ENCODE peak calls at places on chromosomes 13 and 19, in four cellular contexts. J is lower lobe of right lung, Z is heart left ventricle, D is mucosa of descending colon. L is an unnamed sample. For H3K36me3, the result is how much of the 10 kb centered on the place peaks cover.

GRCh38 chr19:15897026-15897737 is 692 bp downstream of the CYP4F2 start:
- DNase-seq in J (no peak), Z (no peak), D (no peak), L (no peak)

GRCh38 chr19:55070755-55071502 is 4.7 kb upstream of the EPS8L1 start:
- DNase-seq in J (no peak), Z (no peak), D (peak), L (no peak)

GRCh38 chr19:11624064-11624463 is 26.8 kb downstream of the ZNF627 start:
- DNase-seq in J (no peak), Z (no peak), D (no peak), L (no peak)

GRCh38 chr19:46784262-46785053 is 3.9 kb downstream of the SLC1A5 start:
- DNase-seq in J (peak), Z (peak), D (peak), L (peak)

GRCh38 chr19:4338441-4339350 is at the start of gene STAP2:
- DNase-seq in J (peak), Z (no peak), D (peak), L (no peak)

GRCh38 chr19:4327252-4327876 is 11.3 kb downstream of the STAP2 start:
- DNase-seq in J (peak), Z (peak), D (peak), L (peak)

GRCh38 chr19:7672522-7672921 is 3.7 kb downstream of the RETN start:
- DNase-seq in J (no peak), Z (no peak), D (no peak), L (no peak)

GRCh38 chr19:7366701-7367420 is 18.1 kb downstream of the ARHGEF18 start:
- DNase-seq in J (no peak), Z (no peak), D (no peak), L (no peak)

GRCh38 chr13:106630162-106630561 is 62.2 kb upstream of the ARGLU1 start:
- DNase-seq in J (no peak), Z (no peak), D (no peak), L (no peak)

GRCh38 chr19:31126236-31126635 is 223.0 kb downstream of the TSHZ3 start:
- DNase-seq in J (no peak), Z (no peak), D (no peak), L (no peak)

GRCh38 chr13:69959041-69959440 is 148.6 kb upstream of the ATXN8OS start:
- DNase-seq in J (no peak), Z (no peak), D (no peak), L (no peak)

GRCh38 chr13:93304134-93304533 is 77.5 kb downstream of the GPC6 start:
- DNase-seq in J (no peak), Z (no peak), D (no peak), L (no peak)

GRCh38 chr13:79187917-79188699 is 217.9 kb downstream of the RBM26 start:
- DNase-seq in J (no peak), Z (no peak), D (no peak), L (no peak)

GRCh38 chr13:47999973-48000372 is 1.1 kb downstream of the SUCLA2 start:
- DNase-seq in J (no peak), Z (no peak), D (no peak), L (no peak)

GRCh38 chr19:29415507-29415906 is 110.3 kb upstream of the VSTM2B start:
- DNase-seq in J (no peak), Z (no peak), D (no peak), L (no peak)

GRCh38 chr19:33430674-33431277 is 57.3 kb downstream of the CEBPG start:
- DNase-seq in J (peak), Z (peak), D (peak), L (peak)

GRCh38 chr13:107581009-107581408 is 634.3 kb downstream of the LIG4 start:
- DNase-seq in J (no peak), Z (no peak), D (no peak), L (no peak)

GRCh38 chr13:23159205-23159586 is 21.6 kb upstream of the SGCG start:
- DNase-seq in J (peak), Z (no peak), D (no peak), L (no peak)

GRCh38 chr19:6678690-6679109 is 8.7 kb upstream of the TNFSF14 start:
- DNase-seq in J (no peak), Z (no peak), D (no peak), L (peak)

GRCh38 chr19:53864308-53864836 is 3.3 kb upstream of the MYADM start:
- DNase-seq in J (no peak), Z (no peak), D (no peak), L (no peak)

GRCh38 chr13:43405457-43405856 is 381.3 kb downstream of the ENOX1 start:
- DNase-seq in J (no peak), Z (no peak), D (no peak), L (no peak)

GRCh38 chr19:39645800-39646411 is 9.8 kb upstream of the LGALS16 start:
- DNase-seq in J (no peak), Z (no peak), D (no peak), L (no peak)

GRCh38 chr19:18057557-18057956 is 29.2 kb downstream of the IL12RB1 start:
- DNase-seq in J (no peak), Z (peak), D (no peak), L (no peak)

GRCh38 chr19:30107351-30107750 is 165.3 kb downstream of the URI1 start:
- DNase-seq in J (no peak), Z (no peak), D (no peak), L (peak)

GRCh38 chr13:91592050-91593014 is 193.9 kb downstream of the GPC5 start:
- DNase-seq in J (no peak), Z (no peak), D (no peak), L (no peak)

GRCh38 chr13:40116008-40116407 is 460.5 kb downstream of the COG6 start:
- DNase-seq in J (no peak), Z (peak), D (no peak), L (no peak)

GRCh38 chr13:93230466-93230865 is 3.9 kb downstream of the GPC6 start:
- DNase-seq in J (no peak), Z (no peak), D (no peak), L (no peak)

GRCh38 chr19:48479686-48480085 is 10.5 kb downstream of the CYTH2 start:
- DNase-seq in J (no peak), Z (no peak), D (no peak), L (no peak)

GRCh38 chr19:48480151-48480475 is 10.9 kb downstream of the CYTH2 start:
- DNase-seq in J (peak), Z (peak), D (no peak), L (peak)

GRCh38 chr19:48477067-48477685 is 8.0 kb downstream of the CYTH2 start:
- DNase-seq in J (no peak), Z (no peak), D (no peak), L (no peak)

GRCh38 chr19:48477696-48478338 is 8.6 kb downstream of the CYTH2 start:
- DNase-seq in J (no peak), Z (no peak), D (no peak), L (no peak)

DNA sequence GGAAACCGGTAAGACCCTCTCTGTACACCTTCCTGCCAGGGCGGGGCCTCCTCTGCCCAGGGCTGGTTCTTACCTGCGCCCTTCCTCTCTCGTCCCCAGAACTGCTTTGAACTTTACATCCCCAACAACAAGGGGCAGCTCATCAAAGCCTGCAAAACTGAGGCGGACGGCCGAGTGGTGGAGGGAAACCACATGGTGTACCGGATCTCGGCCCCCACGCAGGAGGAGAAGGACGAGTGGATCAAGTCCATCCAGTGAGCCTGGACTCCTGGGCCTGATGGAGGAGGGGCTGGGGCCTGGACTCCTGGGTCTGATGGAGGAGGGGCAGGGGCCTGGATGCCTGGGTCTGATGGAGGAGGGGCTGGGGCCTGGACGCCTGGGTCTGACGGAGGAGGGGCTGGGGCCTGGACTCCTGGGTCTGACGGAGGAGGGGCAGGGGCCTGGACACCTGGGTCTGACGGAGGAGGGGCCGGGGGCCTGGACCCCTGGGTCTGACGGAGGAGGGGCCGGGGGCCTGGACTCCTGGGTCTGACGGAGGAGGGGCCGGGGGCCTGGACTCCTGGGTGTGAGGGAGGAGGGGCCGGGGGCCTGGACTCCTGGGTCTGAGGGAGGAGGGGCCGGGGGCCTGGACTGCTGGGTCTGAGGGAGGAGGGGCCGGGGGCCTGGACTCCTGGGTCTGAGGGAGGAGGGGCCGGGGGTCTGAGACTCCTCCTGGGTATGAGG is 9.3 kb downstream of the CYTH2 start:
- DNase-seq in J (no peak), Z (no peak), D (no peak), L (no peak)
- H3K36me3 ChIP-seq in J (half or more), Z (half or more), D (under half), L (half or more)

GRCh38 chr19:13547102-13547501 is 40.8 kb upstream of the CACNA1A start:
- DNase-seq in J (no peak), Z (no peak), D (no peak), L (no peak)

GRCh38 chr19:13539332-13539731 is 33.1 kb upstream of the CACNA1A start:
- DNase-seq in J (no peak), Z (no peak), D (no peak), L (no peak)

GRCh38 chr19:13538854-13539253 is 32.6 kb upstream of the CACNA1A start:
- DNase-seq in J (no peak), Z (no peak), D (no peak), L (no peak)

GRCh38 chr19:13541554-13541953 is 35.3 kb upstream of the CACNA1A start:
- DNase-seq in J (no peak), Z (no peak), D (no peak), L (no peak)

GRCh38 chr19:13544423-13544822 is 38.1 kb upstream of the CACNA1A start:
- DNase-seq in J (no peak), Z (no peak), D (no peak), L (no peak)
- H3K36me3 ChIP-seq in J (under half), Z (under half), D (under half), L (under half)

GRCh38 chr19:45273532-45273877 is 22.4 kb downstream of the MARK4 start:
- DNase-seq in J (no peak), Z (no peak), D (no peak), L (no peak)
- H3K36me3 ChIP-seq in J (half or more), Z (half or more), D (under half), L (half or more)

DNA sequence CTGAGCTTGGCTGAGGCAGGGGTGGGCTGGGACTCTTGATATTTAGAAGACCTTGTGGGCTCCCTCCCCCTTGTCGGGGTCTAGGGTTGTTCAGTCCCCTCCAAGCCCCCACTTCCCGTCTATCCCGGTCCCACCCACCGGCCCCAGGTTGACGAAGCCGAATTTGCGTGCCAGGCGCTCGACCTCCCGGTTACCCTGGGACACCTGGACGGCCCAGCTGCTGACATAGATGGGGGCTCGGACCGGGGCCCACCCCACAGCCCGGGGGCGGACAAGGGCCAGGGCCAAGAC is 185 bp downstream of the PCSK4 start:
- DNase-seq in J (no peak), Z (no peak), D (no peak), L (no peak)
- H3K36me3 ChIP-seq in J (under half), Z (under half), D (under half), L (under half)

GRCh38 chr13:24299488-24300114 is 9.8 kb upstream of the C1QTNF9 start:
- DNase-seq in J (no peak), Z (no peak), D (no peak), L (no peak)
- H3K36me3 ChIP-seq in J (half or more), Z (half or more), D (under half), L (half or more)

GRCh38 chr19:10258080-10258710 is 6.2 kb downstream of the MRPL4 start:
- DNase-seq in J (no peak), Z (no peak), D (no peak), L (no peak)
- H3K36me3 ChIP-seq in J (half or more), Z (half or more), D (under half), L (under half)

GRCh38 chr13:112972867-112973576 is 4.0 kb downstream of the MCF2L start:
- DNase-seq in J (peak), Z (peak), D (peak), L (peak)

GRCh38 chr13:112974125-112974524 is 5.1 kb downstream of the MCF2L start:
- DNase-seq in J (peak), Z (no peak), D (peak), L (peak)

GRCh38 chr13:112974676-112975075 is 5.7 kb downstream of the MCF2L start:
- DNase-seq in J (no peak), Z (no peak), D (no peak), L (no peak)

GRCh38 chr13:112972258-112972657 is 3.2 kb downstream of the MCF2L start:
- DNase-seq in J (no peak), Z (no peak), D (no peak), L (no peak)

GRCh38 chr13:112973577-112973951 is 4.5 kb downstream of the MCF2L start:
- DNase-seq in J (peak), Z (no peak), D (peak), L (peak)
- H3K36me3 ChIP-seq in J (under half), Z (under half), D (under half), L (under half)

L was measured in spleen.